ENCODE peak calls at places on chromosomes 11 and 22, in seven cellular contexts. One of them, this sample, is unnamed.

GRCh38 chr11:103659138-103659734 is 377.2 kb upstream of the DDI1 start:
- DNase-seq in left ventricle myocardium inferior: no peak
- DNase-seq in H1: no peak
- DNase-seq in bronchial epithelial cell: peak
- DNase-seq in neural crest cell: no peak
- DNase-seq in GM10248: no peak
- DNase-seq in tibial nerve: no peak
- DNase-seq in this sample: no peak

GRCh38 chr11:94762995-94763394 is 5.2 kb upstream of the AMOTL1 start:
- DNase-seq in H1: no peak
- DNase-seq in tibial nerve: no peak
- DNase-seq in GM10248: no peak
- DNase-seq in bronchial epithelial cell: no peak
- DNase-seq in neural crest cell: no peak
- DNase-seq in left ventricle myocardium inferior: no peak
- DNase-seq in this sample: no peak

GRCh38 chr11:61577383-61578118 is 3.3 kb downstream of the SYT7 start:
- DNase-seq in neural crest cell: peak
- DNase-seq in tibial nerve: no peak
- DNase-seq in H1: peak
- DNase-seq in GM10248: no peak
- DNase-seq in left ventricle myocardium inferior: peak
- DNase-seq in bronchial epithelial cell: no peak
- DNase-seq in this sample: no peak

GRCh38 chr22:47114813-47115517 is 352.5 kb downstream of the TBC1D22A start:
- DNase-seq in left ventricle myocardium inferior: no peak
- DNase-seq in H1: no peak
- DNase-seq in bronchial epithelial cell: no peak
- DNase-seq in GM10248: no peak
- DNase-seq in tibial nerve: no peak
- DNase-seq in neural crest cell: no peak
- DNase-seq in this sample: no peak

GRCh38 chr11:288328-289144 is at the start of gene PGGHG:
- DNase-seq in neural crest cell: peak
- DNase-seq in H1: peak
- DNase-seq in left ventricle myocardium inferior: peak
- DNase-seq in bronchial epithelial cell: no peak
- DNase-seq in GM10248: peak
- DNase-seq in tibial nerve: peak
- DNase-seq in this sample: peak

GRCh38 chr11:129434641-129435498 is 59.2 kb downstream of the BARX2 start:
- DNase-seq in H1: no peak
- DNase-seq in tibial nerve: no peak
- DNase-seq in bronchial epithelial cell: peak
- DNase-seq in left ventricle myocardium inferior: no peak
- DNase-seq in neural crest cell: no peak
- DNase-seq in GM10248: no peak
- DNase-seq in this sample: no peak

GRCh38 chr11:69906453-69906907 is 87.3 kb upstream of the FGF3 start:
- DNase-seq in neural crest cell: no peak
- DNase-seq in H1: no peak
- DNase-seq in GM10248: no peak
- DNase-seq in left ventricle myocardium inferior: no peak
- DNase-seq in bronchial epithelial cell: peak
- DNase-seq in tibial nerve: no peak
- DNase-seq in this sample: no peak

GRCh38 chr11:44923080-44923479 is 27.6 kb downstream of the TP53I11 start:
- DNase-seq in neural crest cell: no peak
- DNase-seq in bronchial epithelial cell: no peak
- DNase-seq in left ventricle myocardium inferior: no peak
- DNase-seq in H1: no peak
- DNase-seq in GM10248: no peak
- DNase-seq in tibial nerve: no peak
- DNase-seq in this sample: no peak

GRCh38 chr11:83122050-83122449 is 34.9 kb upstream of the PCF11 start:
- DNase-seq in neural crest cell: no peak
- DNase-seq in left ventricle myocardium inferior: no peak
- DNase-seq in GM10248: no peak
- DNase-seq in bronchial epithelial cell: no peak
- DNase-seq in tibial nerve: no peak
- DNase-seq in H1: no peak
- DNase-seq in this sample: no peak

GRCh38 chr11:9039194-9039593 is 35.4 kb upstream of the NRIP3 start:
- DNase-seq in bronchial epithelial cell: peak
- DNase-seq in neural crest cell: no peak
- DNase-seq in GM10248: peak
- DNase-seq in left ventricle myocardium inferior: no peak
- DNase-seq in tibial nerve: no peak
- DNase-seq in H1: no peak
- DNase-seq in this sample: no peak

GRCh38 chr11:48307760-48308386 is 1.9 kb downstream of the OR4S1 start:
- DNase-seq in tibial nerve: peak
- DNase-seq in left ventricle myocardium inferior: peak
- DNase-seq in GM10248: peak
- DNase-seq in neural crest cell: peak
- DNase-seq in bronchial epithelial cell: peak
- DNase-seq in H1: peak
- DNase-seq in this sample: no peak

GRCh38 chr22:24809331-24809730 is 3.3 kb downstream of the SGSM1 start:
- DNase-seq in neural crest cell: no peak
- DNase-seq in tibial nerve: no peak
- DNase-seq in bronchial epithelial cell: no peak
- DNase-seq in left ventricle myocardium inferior: no peak
- DNase-seq in GM10248: no peak
- DNase-seq in H1: no peak
- DNase-seq in this sample: no peak

GRCh38 chr11:73228268-73229134 is 10.4 kb downstream of the P2RY2 start:
- DNase-seq in H1: no peak
- DNase-seq in bronchial epithelial cell: no peak
- DNase-seq in tibial nerve: no peak
- DNase-seq in left ventricle myocardium inferior: no peak
- DNase-seq in neural crest cell: no peak
- DNase-seq in GM10248: no peak
- DNase-seq in this sample: peak

GRCh38 chr11:35463211-35463810 is 44.0 kb upstream of the SLC1A2 start:
- DNase-seq in left ventricle myocardium inferior: no peak
- DNase-seq in tibial nerve: no peak
- DNase-seq in H1: no peak
- DNase-seq in bronchial epithelial cell: no peak
- DNase-seq in neural crest cell: no peak
- DNase-seq in GM10248: no peak
- DNase-seq in this sample: no peak

GRCh38 chr11:104254347-104254746 is 90.4 kb upstream of the PDGFD start:
- DNase-seq in bronchial epithelial cell: peak
- DNase-seq in H1: peak
- DNase-seq in tibial nerve: no peak
- DNase-seq in GM10248: peak
- DNase-seq in left ventricle myocardium inferior: no peak
- DNase-seq in neural crest cell: peak
- DNase-seq in this sample: no peak

GRCh38 chr11:27233654-27234042 is 129.4 kb downstream of the CCDC34 start:
- DNase-seq in left ventricle myocardium inferior: no peak
- DNase-seq in tibial nerve: no peak
- DNase-seq in H1: no peak
- DNase-seq in bronchial epithelial cell: no peak
- DNase-seq in neural crest cell: no peak
- DNase-seq in GM10248: no peak
- DNase-seq in this sample: peak

GRCh38 chr11:67056640-67057409 is at the start of gene RHOD:
- DNase-seq in H1: peak
- DNase-seq in tibial nerve: no peak
- DNase-seq in neural crest cell: peak
- DNase-seq in bronchial epithelial cell: no peak
- DNase-seq in left ventricle myocardium inferior: peak
- DNase-seq in GM10248: peak
- DNase-seq in this sample: peak

GRCh38 chr11:118152552-118153471 is at the start of gene SCN4B:
- DNase-seq in left ventricle myocardium inferior: peak
- DNase-seq in tibial nerve: no peak
- DNase-seq in neural crest cell: peak
- DNase-seq in H1: peak
- DNase-seq in bronchial epithelial cell: peak
- DNase-seq in GM10248: peak
- DNase-seq in this sample: no peak

GRCh38 chr11:72584293-72584921 is 89.8 kb downstream of the PDE2A start:
- DNase-seq in H1: peak
- DNase-seq in neural crest cell: no peak
- DNase-seq in bronchial epithelial cell: peak
- DNase-seq in left ventricle myocardium inferior: peak
- DNase-seq in tibial nerve: peak
- DNase-seq in GM10248: no peak
- DNase-seq in this sample: peak

GRCh38 chr11:3132831-3133455 is 32.2 kb downstream of the OSBPL5 start:
- DNase-seq in tibial nerve: no peak
- DNase-seq in neural crest cell: no peak
- DNase-seq in left ventricle myocardium inferior: peak
- DNase-seq in GM10248: no peak
- DNase-seq in bronchial epithelial cell: no peak
- DNase-seq in H1: no peak
- DNase-seq in this sample: no peak

GRCh38 chr11:3134651-3135490 is 30.2 kb downstream of the OSBPL5 start:
- DNase-seq in H1: no peak
- DNase-seq in GM10248: no peak
- DNase-seq in tibial nerve: no peak
- DNase-seq in bronchial epithelial cell: no peak
- DNase-seq in neural crest cell: no peak
- DNase-seq in left ventricle myocardium inferior: peak
- DNase-seq in this sample: no peak

GRCh38 chr11:3135491-3136440 is 29.3 kb downstream of the OSBPL5 start:
- DNase-seq in tibial nerve: no peak
- DNase-seq in neural crest cell: no peak
- DNase-seq in GM10248: no peak
- DNase-seq in left ventricle myocardium inferior: peak
- DNase-seq in bronchial epithelial cell: no peak
- DNase-seq in H1: no peak
- DNase-seq in this sample: no peak

GRCh38 chr11:3133456-3134217 is 31.5 kb downstream of the OSBPL5 start:
- DNase-seq in left ventricle myocardium inferior: peak
- DNase-seq in GM10248: no peak
- DNase-seq in bronchial epithelial cell: no peak
- DNase-seq in H1: no peak
- DNase-seq in tibial nerve: no peak
- DNase-seq in neural crest cell: no peak
- DNase-seq in this sample: no peak

GRCh38 chr11:3134218-3134621 is 30.9 kb downstream of the OSBPL5 start:
- DNase-seq in GM10248: no peak
- DNase-seq in neural crest cell: no peak
- DNase-seq in bronchial epithelial cell: no peak
- DNase-seq in H1: no peak
- DNase-seq in left ventricle myocardium inferior: peak
- DNase-seq in tibial nerve: no peak
- DNase-seq in this sample: no peak
- TF ChIP-seq CTCF in GM10248: no peak
- TF ChIP-seq CTCF in neural crest cell: no peak
- TF ChIP-seq CTCF in bronchial epithelial cell: no peak
- TF ChIP-seq CTCF in H1: no peak
- TF ChIP-seq CTCF in left ventricle myocardium inferior: no peak
- TF ChIP-seq CTCF in tibial nerve: no peak
- TF ChIP-seq CTCF in this sample: no peak

DNA sequence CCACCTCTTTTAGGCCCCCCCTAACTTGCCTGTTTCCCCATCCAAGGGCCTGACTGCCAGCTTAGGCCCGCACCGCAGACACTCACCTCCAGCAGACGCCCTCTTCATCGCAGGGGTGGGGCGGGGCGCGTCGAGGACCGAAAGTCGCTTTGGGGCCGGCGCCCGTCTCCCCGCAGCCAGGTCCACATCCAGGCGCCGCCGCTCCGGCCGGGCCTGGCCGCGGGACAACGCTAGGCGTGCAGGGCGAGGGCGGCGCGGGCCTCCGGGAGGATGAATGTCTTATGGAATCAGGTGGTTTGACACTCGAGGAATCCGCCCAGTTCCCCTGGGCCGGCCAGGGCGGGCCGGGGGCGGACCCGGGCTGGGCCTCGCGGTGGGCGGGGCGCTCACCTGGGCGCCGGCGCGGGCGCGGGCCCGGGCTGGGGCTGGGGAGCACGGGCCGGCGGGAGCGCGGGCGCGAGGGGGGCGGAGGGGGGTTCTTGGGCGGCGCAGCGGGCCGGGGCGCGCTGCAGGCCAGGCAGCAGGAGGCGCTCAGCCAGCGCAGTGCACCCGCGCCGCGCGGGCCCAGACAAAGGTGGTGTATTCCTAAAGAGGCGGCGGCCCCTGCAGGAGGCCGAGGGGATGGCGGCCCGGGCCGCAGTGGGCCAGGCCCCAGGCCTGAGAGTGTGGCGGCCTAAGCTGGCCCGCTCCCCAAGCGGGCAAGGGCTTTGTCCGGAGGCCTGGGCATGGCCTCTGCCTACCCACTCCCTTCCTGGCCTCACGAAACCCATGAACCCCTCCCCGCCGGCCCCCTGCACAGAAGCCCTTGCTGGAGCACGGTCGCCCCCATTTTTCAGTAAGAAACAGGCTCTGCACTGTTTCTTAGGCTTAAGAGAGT is 177.6 kb downstream of the IGLL1 start:
- DNase-seq in GM10248: peak
- DNase-seq in bronchial epithelial cell: peak
- DNase-seq in left ventricle myocardium inferior: no peak
- DNase-seq in H1: peak
- DNase-seq in tibial nerve: no peak
- DNase-seq in neural crest cell: peak
- DNase-seq in this sample: peak
- TF ChIP-seq CTCF in GM10248: peak
- TF ChIP-seq CTCF in bronchial epithelial cell: peak
- TF ChIP-seq CTCF in left ventricle myocardium inferior: peak
- TF ChIP-seq CTCF in H1: peak
- TF ChIP-seq CTCF in tibial nerve: peak
- TF ChIP-seq CTCF in neural crest cell: peak
- TF ChIP-seq CTCF in this sample: no peak

DNA sequence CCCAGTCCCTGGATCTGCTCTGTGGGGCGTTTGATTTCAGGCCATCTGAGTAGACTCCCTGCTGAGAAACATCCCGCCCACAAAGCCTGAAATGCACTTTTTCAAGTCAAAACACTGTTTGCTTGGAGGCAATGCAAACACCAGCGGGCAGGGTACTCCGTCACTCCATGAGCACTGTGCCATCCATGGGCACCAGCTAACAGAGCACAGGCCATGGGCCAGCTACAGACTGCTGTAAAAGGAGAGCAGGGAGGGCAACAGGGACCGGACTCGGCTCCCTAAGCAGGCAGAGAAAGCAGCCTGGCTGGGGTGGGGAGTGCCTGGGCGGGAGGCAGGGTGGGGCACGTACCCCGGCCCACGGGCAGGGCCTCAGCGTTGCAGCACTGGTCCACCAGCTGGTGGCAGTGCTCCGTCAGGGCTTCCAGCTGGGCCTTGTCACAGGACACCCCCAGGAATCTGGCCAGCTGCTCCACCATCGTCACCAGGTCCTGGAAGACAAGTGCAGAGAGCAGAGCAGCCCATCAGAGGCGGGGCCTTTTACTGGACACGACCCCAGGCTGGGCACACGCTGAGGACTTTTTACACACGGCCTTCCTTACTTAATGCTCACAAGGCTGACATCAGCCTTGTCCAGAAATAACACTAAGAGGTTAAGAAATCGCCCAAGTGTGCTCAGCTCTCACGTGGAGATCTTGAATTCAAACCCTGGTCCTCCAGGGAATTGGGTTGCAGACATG is 16.8 kb upstream of the EFCAB6 start:
- DNase-seq in neural crest cell: no peak
- DNase-seq in tibial nerve: peak
- DNase-seq in left ventricle myocardium inferior: peak
- DNase-seq in GM10248: no peak
- DNase-seq in bronchial epithelial cell: no peak
- DNase-seq in H1: no peak
- DNase-seq in this sample: no peak
- TF ChIP-seq CTCF in neural crest cell: no peak
- TF ChIP-seq CTCF in tibial nerve: peak
- TF ChIP-seq CTCF in left ventricle myocardium inferior: peak
- TF ChIP-seq CTCF in GM10248: no peak
- TF ChIP-seq CTCF in bronchial epithelial cell: no peak
- TF ChIP-seq CTCF in H1: peak
- TF ChIP-seq CTCF in this sample: no peak

GRCh38 chr11:133724116-133724515 is 121.2 kb downstream of the SPATA19 start:
- DNase-seq in left ventricle myocardium inferior: no peak
- DNase-seq in bronchial epithelial cell: no peak
- DNase-seq in H1: no peak
- DNase-seq in tibial nerve: no peak
- DNase-seq in GM10248: no peak
- DNase-seq in neural crest cell: no peak
- DNase-seq in this sample: no peak
- TF ChIP-seq CTCF in left ventricle myocardium inferior: no peak
- TF ChIP-seq CTCF in bronchial epithelial cell: no peak
- TF ChIP-seq CTCF in H1: no peak
- TF ChIP-seq CTCF in tibial nerve: no peak
- TF ChIP-seq CTCF in GM10248: no peak
- TF ChIP-seq CTCF in neural crest cell: no peak
- TF ChIP-seq CTCF in this sample: no peak